ENCODE peak calls at places on chromosomes 6 and 20, in four cellular contexts. K, X, O and I are unnamed samples.

GRCh38 chr6:138440758-138441362 is 36.8 kb downstream of the HEBP2 start:
- DNase-seq in K (no peak), X (no peak), O (no peak), I (no peak)

GRCh38 chr6:108117427-108118358 is 43.2 kb upstream of the OSTM1 start:
- DNase-seq in K (no peak), X (no peak), O (no peak), I (no peak)

GRCh38 chr6:20706293-20707165 is 172.3 kb downstream of the CDKAL1 start:
- DNase-seq in K (peak), X (no peak), O (peak), I (peak)

GRCh38 chr6:15763827-15764226 is 101.0 kb upstream of the DTNBP1 start:
- DNase-seq in K (peak), X (no peak), O (no peak), I (peak)

GRCh38 chr20:39960522-39961420 is 728.3 kb downstream of the MAFB start:
- DNase-seq in K (no peak), X (no peak), O (no peak), I (no peak)

GRCh38 chr20:43022568-43022967 is 167.1 kb downstream of the PTPRT start:
- DNase-seq in K (no peak), X (no peak), O (no peak), I (no peak)

GRCh38 chr6:31834704-31835375 is 7.3 kb downstream of the HSPA1B start:
- DNase-seq in K (peak), X (peak), O (peak), I (no peak)

GRCh38 chr20:13251556-13251955 is 30.5 kb downstream of the ISM1 start:
- DNase-seq in K (no peak), X (no peak), O (no peak), I (no peak)

GRCh38 chr6:157323924-157324276 is 581 bp upstream of the TMEM242 start:
- DNase-seq in K (peak), X (no peak), O (peak), I (peak)

GRCh38 chr6:145629478-145629877 is 105.8 kb downstream of the EPM2A start:
- DNase-seq in K (no peak), X (no peak), O (no peak), I (no peak)

GRCh38 chr6:16657768-16658167 is 103.5 kb downstream of the ATXN1 start:
- DNase-seq in K (no peak), X (no peak), O (no peak), I (no peak)

GRCh38 chr6:37774028-37774680 is 45.4 kb upstream of the ZFAND3 start:
- DNase-seq in K (no peak), X (no peak), O (no peak), I (no peak)

GRCh38 chr6:36545767-36546663 is 1.3 kb downstream of the STK38 start:
- DNase-seq in K (peak), X (no peak), O (peak), I (no peak)

GRCh38 chr20:46324960-46325703 is 16.8 kb upstream of the CDH22 start:
- DNase-seq in K (peak), X (no peak), O (peak), I (no peak)

GRCh38 chr6:143724876-143725275 is 47.1 kb downstream of the PHACTR2 start:
- DNase-seq in K (no peak), X (no peak), O (no peak), I (no peak)

GRCh38 chr6:144969873-144970272 is 684.7 kb downstream of the UTRN start:
- DNase-seq in K (no peak), X (no peak), O (no peak), I (no peak)

GRCh38 chr6:219641-220198 is 72.6 kb upstream of the DUSP22 start:
- DNase-seq in K (peak), X (no peak), O (peak), I (no peak)

GRCh38 chr20:906703-907102 is 9.4 kb downstream of the ANGPT4 start:
- DNase-seq in K (no peak), X (no peak), O (no peak), I (no peak)

GRCh38 chr20:24747015-24747712 is 201.9 kb upstream of the CST7 start:
- DNase-seq in K (no peak), X (no peak), O (no peak), I (no peak)

GRCh38 chr20:61502433-61502832 is 250.4 kb downstream of the CDH4 start:
- DNase-seq in K (no peak), X (no peak), O (no peak), I (no peak)

GRCh38 chr20:4684837-4685413 is 36.8 kb upstream of the PRND start:
- DNase-seq in K (peak), X (no peak), O (no peak), I (no peak)

GRCh38 chr6:134741193-134741521 is 208.7 kb downstream of the ALDH8A1 start:
- DNase-seq in K (no peak), X (no peak), O (no peak), I (no peak)

GRCh38 chr6:101195581-101195980 is 197.9 kb upstream of the GRIK2 start:
- DNase-seq in K (peak), X (no peak), O (no peak), I (peak)

GRCh38 chr20:47854687-47855212 is 69.5 kb upstream of the SULF2 start:
- DNase-seq in K (peak), X (no peak), O (peak), I (peak)

GRCh38 chr6:158316022-158316421 is 3.8 kb downstream of the TULP4 start:
- DNase-seq in K (peak), X (no peak), O (peak), I (no peak)